ENCODE peak calls at places on chromosomes 7 and 10, in four cellular contexts. One of them, this sample, is unnamed. For H3K27me3, the result is how much of the 10 kb centered on the place peaks cover.

GRCh38 chr7:2468227-2468626 is 8.0 kb downstream of the GRIFIN start:
- DNase-seq in esophagus squamous epithelium: no peak
- DNase-seq in ovary: no peak
- DNase-seq in heart left ventricle: no peak
- DNase-seq in this sample: no peak

GRCh38 chr7:74657692-74658170 is at the start of gene GTF2I:
- DNase-seq in esophagus squamous epithelium: no peak
- DNase-seq in ovary: no peak
- DNase-seq in heart left ventricle: peak
- DNase-seq in this sample: no peak

GRCh38 chr7:73974948-73975926 is 52.7 kb upstream of the ELN start:
- DNase-seq in esophagus squamous epithelium: no peak
- DNase-seq in ovary: no peak
- DNase-seq in heart left ventricle: no peak
- DNase-seq in this sample: no peak

GRCh38 chr10:123354521-123354920 is 200.3 kb downstream of the BUB3 start:
- DNase-seq in esophagus squamous epithelium: no peak
- DNase-seq in ovary: no peak
- DNase-seq in heart left ventricle: no peak
- DNase-seq in this sample: no peak

GRCh38 chr7:80602007-80602406 is 36.4 kb upstream of the CD36 start:
- DNase-seq in esophagus squamous epithelium: no peak
- DNase-seq in ovary: no peak
- DNase-seq in heart left ventricle: no peak
- DNase-seq in this sample: no peak

GRCh38 chr7:2373124-2373556 is 18.5 kb downstream of the EIF3B start:
- DNase-seq in esophagus squamous epithelium: no peak
- DNase-seq in ovary: no peak
- DNase-seq in heart left ventricle: no peak
- DNase-seq in this sample: no peak

GRCh38 chr10:110395350-110396283 is 90.9 kb upstream of the SMNDC1 start:
- DNase-seq in esophagus squamous epithelium: no peak
- DNase-seq in ovary: no peak
- DNase-seq in heart left ventricle: no peak
- DNase-seq in this sample: no peak

GRCh38 chr10:6321880-6322279 is 119.1 kb downstream of the PFKFB3 start:
- DNase-seq in esophagus squamous epithelium: no peak
- DNase-seq in ovary: no peak
- DNase-seq in heart left ventricle: no peak
- DNase-seq in this sample: no peak

GRCh38 chr7:73995330-73995729 is 32.6 kb upstream of the ELN start:
- DNase-seq in esophagus squamous epithelium: no peak
- DNase-seq in ovary: no peak
- DNase-seq in heart left ventricle: peak
- DNase-seq in this sample: no peak

GRCh38 chr10:98361131-98361633 is 53.8 kb downstream of the PYROXD2 start:
- DNase-seq in esophagus squamous epithelium: peak
- DNase-seq in ovary: peak
- DNase-seq in heart left ventricle: peak
- DNase-seq in this sample: peak
- H3K4me3 ChIP-seq in esophagus squamous epithelium: no peak
- H3K4me3 ChIP-seq in ovary: no peak
- H3K4me3 ChIP-seq in heart left ventricle: no peak
- H3K4me3 ChIP-seq in this sample: no peak

GRCh38 chr10:99233000-99233679 is 2.5 kb downstream of the HPSE2 start:
- DNase-seq in esophagus squamous epithelium: no peak
- DNase-seq in ovary: no peak
- DNase-seq in heart left ventricle: no peak
- DNase-seq in this sample: no peak
- H3K27me3 ChIP-seq in esophagus squamous epithelium: under half
- H3K27me3 ChIP-seq in ovary: under half
- H3K27me3 ChIP-seq in heart left ventricle: half or more
- H3K27me3 ChIP-seq in this sample: under half

GRCh38 chr7:539731-540411 is 20.2 kb upstream of the PDGFA start:
- DNase-seq in esophagus squamous epithelium: no peak
- DNase-seq in ovary: no peak
- DNase-seq in heart left ventricle: no peak
- DNase-seq in this sample: no peak
- TF ChIP-seq POLR2A in esophagus squamous epithelium: no peak
- TF ChIP-seq POLR2A in ovary: no peak
- TF ChIP-seq POLR2A in heart left ventricle: no peak
- TF ChIP-seq POLR2A in this sample: no peak

GRCh38 chr10:78194050-78194449 is 160.4 kb downstream of the RPS24 start:
- DNase-seq in esophagus squamous epithelium: no peak
- DNase-seq in ovary: no peak
- DNase-seq in heart left ventricle: no peak
- DNase-seq in this sample: no peak
- H3K4me3 ChIP-seq in esophagus squamous epithelium: no peak
- H3K4me3 ChIP-seq in ovary: no peak
- H3K4me3 ChIP-seq in heart left ventricle: no peak
- H3K4me3 ChIP-seq in this sample: no peak

GRCh38 chr10:101107771-101108170 is 23.3 kb upstream of the TLX1 start:
- DNase-seq in esophagus squamous epithelium: no peak
- DNase-seq in ovary: no peak
- DNase-seq in heart left ventricle: no peak
- DNase-seq in this sample: no peak

GRCh38 chr10:101112799-101113594 is 18.1 kb upstream of the TLX1 start:
- DNase-seq in esophagus squamous epithelium: no peak
- DNase-seq in ovary: no peak
- DNase-seq in heart left ventricle: no peak
- DNase-seq in this sample: no peak

GRCh38 chr10:101110856-101111523 is 20.1 kb upstream of the TLX1 start:
- DNase-seq in esophagus squamous epithelium: no peak
- DNase-seq in ovary: no peak
- DNase-seq in heart left ventricle: no peak
- DNase-seq in this sample: no peak

GRCh38 chr10:101113890-101114403 is 17.2 kb upstream of the TLX1 start:
- DNase-seq in esophagus squamous epithelium: no peak
- DNase-seq in ovary: no peak
- DNase-seq in heart left ventricle: no peak
- DNase-seq in this sample: no peak

DNA sequence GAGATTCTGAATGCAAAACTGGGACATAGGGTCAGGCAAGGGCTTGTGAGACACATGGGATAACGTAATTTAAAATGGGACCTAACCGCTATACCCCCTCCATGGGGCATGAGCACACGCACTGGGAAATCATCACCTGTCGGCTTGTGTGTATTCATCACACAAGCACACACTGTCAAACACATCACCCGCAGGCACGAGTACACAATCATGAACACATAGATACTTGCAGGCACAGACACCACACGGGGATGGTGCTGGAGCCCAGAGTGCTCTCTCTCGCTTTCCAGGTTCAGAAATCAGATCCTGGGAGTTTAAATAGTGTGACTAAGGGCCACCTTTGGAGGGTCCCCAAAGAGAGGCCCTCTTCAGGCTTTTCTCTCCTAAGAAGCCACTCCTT is 19.6 kb upstream of the TLX1 start:
- DNase-seq in esophagus squamous epithelium: no peak
- DNase-seq in ovary: no peak
- DNase-seq in heart left ventricle: no peak
- DNase-seq in this sample: no peak
- H3K27me3 ChIP-seq in esophagus squamous epithelium: under half
- H3K27me3 ChIP-seq in ovary: under half
- H3K27me3 ChIP-seq in heart left ventricle: under half
- H3K27me3 ChIP-seq in this sample: under half

DNA sequence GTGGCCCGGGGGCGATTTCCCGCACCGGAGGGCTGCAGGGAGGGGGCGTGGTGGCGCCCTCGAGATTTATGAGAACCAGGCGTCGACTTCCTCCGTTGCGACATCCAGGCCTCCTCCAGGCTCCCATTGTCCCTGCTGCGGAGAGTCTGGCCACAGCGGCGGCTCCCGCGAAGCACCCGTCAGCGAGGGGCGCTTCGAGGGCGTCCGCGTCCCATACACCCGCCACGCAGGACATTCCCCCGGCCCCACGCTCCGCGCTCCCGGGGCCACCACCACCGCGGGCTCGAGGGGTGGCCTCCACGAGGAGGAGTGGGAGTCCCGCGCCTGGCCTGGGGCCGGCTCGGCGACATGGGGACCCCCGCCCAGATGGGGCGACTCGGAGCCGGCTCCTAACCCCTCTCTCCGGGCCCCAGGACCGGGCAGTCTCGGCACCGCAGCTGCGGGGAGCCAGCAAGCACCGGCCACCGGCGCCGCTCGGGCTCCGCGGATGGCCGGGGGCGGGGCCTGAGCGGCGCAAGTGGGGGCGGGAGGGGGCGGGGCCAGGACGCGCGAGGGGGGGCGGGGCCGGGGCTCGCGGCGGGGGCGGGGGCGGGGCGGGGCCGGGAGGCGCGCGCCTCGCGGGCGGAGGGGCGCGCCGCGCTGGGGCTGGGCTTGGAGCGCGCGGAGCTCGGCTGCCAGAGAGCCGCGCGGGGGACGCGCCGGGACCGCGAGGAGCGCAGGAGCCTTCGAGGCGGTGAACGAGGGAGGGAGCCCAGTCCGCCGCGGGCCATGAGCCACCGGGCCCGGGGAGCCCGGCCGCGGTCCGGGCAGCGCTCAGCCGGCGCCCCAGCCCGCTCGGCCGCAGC is at the start of gene SH2B2:
- DNase-seq in esophagus squamous epithelium: no peak
- DNase-seq in ovary: peak
- DNase-seq in heart left ventricle: peak
- DNase-seq in this sample: no peak
- TF ChIP-seq POLR2A in esophagus squamous epithelium: peak
- TF ChIP-seq POLR2A in ovary: peak
- TF ChIP-seq POLR2A in heart left ventricle: no peak
- TF ChIP-seq POLR2A in this sample: peak

GRCh38 chr10:34786464-34786863 is 28.6 kb downstream of the PARD3 start:
- DNase-seq in esophagus squamous epithelium: no peak
- DNase-seq in ovary: no peak
- DNase-seq in heart left ventricle: no peak
- DNase-seq in this sample: no peak

GRCh38 chr10:34780818-34781380 is 34.2 kb downstream of the PARD3 start:
- DNase-seq in esophagus squamous epithelium: no peak
- DNase-seq in ovary: peak
- DNase-seq in heart left ventricle: peak
- DNase-seq in this sample: no peak

GRCh38 chr10:34776090-34776690 is 38.9 kb downstream of the PARD3 start:
- DNase-seq in esophagus squamous epithelium: no peak
- DNase-seq in ovary: no peak
- DNase-seq in heart left ventricle: no peak
- DNase-seq in this sample: no peak

GRCh38 chr10:34781709-34782108 is 33.4 kb downstream of the PARD3 start:
- DNase-seq in esophagus squamous epithelium: no peak
- DNase-seq in ovary: no peak
- DNase-seq in heart left ventricle: no peak
- DNase-seq in this sample: no peak
- H3K4me3 ChIP-seq in esophagus squamous epithelium: no peak
- H3K4me3 ChIP-seq in ovary: no peak
- H3K4me3 ChIP-seq in heart left ventricle: no peak
- H3K4me3 ChIP-seq in this sample: no peak

This sample was measured in vagina.